ENCODE peak calls at places on chromosomes 12 and 14, in four cellular contexts. W, G, J and R are unnamed samples.

GRCh38 chr12:5272061-5272820 is 159.7 kb upstream of the NTF3 start:
- DNase-seq in W (peak; percentile 49), G (no peak), J (no peak), R (no peak)

GRCh38 chr14:89723930-89724915 is 230.3 kb downstream of the EFCAB11 start:
- DNase-seq in J (no peak), W (no peak), G (no peak), R (no peak)

GRCh38 chr12:7899755-7900154 is 27.0 kb upstream of the SLC2A14 start:
- DNase-seq in W (peak; percentile 70), G (no peak), J (no peak), R (no peak)

GRCh38 chr12:52924764-52925716 is 20.2 kb upstream of the KRT8 start:
- DNase-seq in G (no peak), J (peak; percentile 73), W (peak; percentile 99), R (no peak)

GRCh38 chr14:76917158-76917596 is 91.0 kb downstream of the LRRC74A start:
- DNase-seq in J (peak; percentile 95), G (no peak), W (peak; percentile 80), R (no peak)

GRCh38 chr12:107435072-107435471 is 250.5 kb upstream of the PWP1 start:
- DNase-seq in W (no peak), J (no peak), G (no peak), R (no peak)

GRCh38 chr12:118126119-118126757 is 9.7 kb upstream of the PEBP1 start:
- DNase-seq in J (no peak), G (no peak), W (no peak), R (no peak)

GRCh38 chr12:75196865-75197264 is 12.8 kb downstream of the KCNC2 start:
- DNase-seq in G (no peak), W (peak; percentile 3), J (no peak), R (no peak)

GRCh38 chr12:68267892-68268396 is 14.5 kb upstream of the IL22 start:
- DNase-seq in G (no peak), W (peak; percentile 84), J (peak; percentile 9), R (no peak)

GRCh38 chr12:103868215-103868614 is 27.2 kb upstream of the NT5DC3 start:
- DNase-seq in W (peak; percentile 85), J (no peak), G (no peak), R (no peak)

GRCh38 chr12:65881965-65882413 is 57.7 kb downstream of the HMGA2 start:
- DNase-seq in G (no peak), W (peak; percentile 65), J (peak; percentile 75), R (no peak)

GRCh38 chr12:11661491-11662085 is 12.1 kb downstream of the ETV6 start:
- DNase-seq in J (peak; percentile 68), W (peak; percentile 76), G (no peak), R (no peak)

GRCh38 chr14:35949933-35950332 is 123.8 kb downstream of the BRMS1L start:
- DNase-seq in G (no peak), J (no peak), W (peak; percentile 14), R (no peak)

GRCh38 chr12:46214668-46215429 is 54.0 kb downstream of the SLC38A1 start:
- DNase-seq in G (peak; percentile 72), J (no peak), W (peak; percentile 25), R (peak; percentile 82)

GRCh38 chr14:92437729-92438280 is 75.8 kb upstream of the RIN3 start:
- DNase-seq in J (no peak), W (no peak), G (no peak), R (no peak)

GRCh38 chr12:26121841-26122680 is 2.8 kb downstream of the BHLHE41 start:
- DNase-seq in G (no peak), J (peak; percentile 86), W (peak; percentile 44), R (peak; percentile 61)

GRCh38 chr12:120170631-120171030 is 23.9 kb downstream of the GCN1 start:
- DNase-seq in G (no peak), W (no peak), J (no peak), R (no peak)

GRCh38 chr12:64171715-64172114 is 50.4 kb downstream of the KICS2 start:
- DNase-seq in W (peak; percentile 87), J (no peak), G (no peak), R (no peak)

GRCh38 chr12:80702889-80703605 is 4.4 kb upstream of the MYF6 start:
- DNase-seq in J (no peak), G (no peak), W (peak; percentile 88), R (no peak)

GRCh38 chr14:69363055-69363454 is 35.0 kb downstream of the ERH start:
- DNase-seq in W (peak; percentile 6), J (peak; percentile 87), G (no peak), R (peak; percentile 0)

GRCh38 chr14:85188836-85189235 is 341.1 kb upstream of the FLRT2 start:
- DNase-seq in J (no peak), W (no peak), G (no peak), R (no peak)

GRCh38 chr12:68253504-68253903 is at the start of gene IL22:
- DNase-seq in J (no peak), W (no peak), G (no peak), R (no peak)

GRCh38 chr14:38187475-38187874 is 20.2 kb upstream of the SSTR1 start:
- DNase-seq in G (no peak), W (no peak), J (no peak), R (no peak)

GRCh38 chr14:64951291-64951690 is 8.7 kb upstream of the GPX2 start:
- DNase-seq in J (no peak), W (no peak), G (no peak), R (no peak)

GRCh38 chr14:35419429-35419841 is 14.9 kb upstream of the NFKBIA start:
- DNase-seq in G (no peak), W (peak; percentile 56), J (no peak), R (no peak)

GRCh38 chr12:42957136-42957535 is 367.6 kb upstream of the PRICKLE1 start:
- DNase-seq in J (no peak), W (peak; percentile 25), G (no peak), R (no peak)

GRCh38 chr12:98909749-98910148 is 264.7 kb downstream of the APAF1 start:
- DNase-seq in G (no peak), J (peak; percentile 94), W (no peak), R (no peak)

GRCh38 chr12:7374423-7375144 is 69.4 kb downstream of the CD163L1 start:
- DNase-seq in G (no peak), W (no peak), J (peak; percentile 92), R (no peak)

GRCh38 chr12:113235976-113236375 is 14.7 kb downstream of the TPCN1 start:
- DNase-seq in G (no peak), W (no peak), J (no peak), R (no peak)

GRCh38 chr12:52203126-52203921 is 11.5 kb upstream of the KRT80 start:
- DNase-seq in G (no peak), W (peak; percentile 88), J (peak; percentile 54), R (peak; percentile 28)

DNA sequence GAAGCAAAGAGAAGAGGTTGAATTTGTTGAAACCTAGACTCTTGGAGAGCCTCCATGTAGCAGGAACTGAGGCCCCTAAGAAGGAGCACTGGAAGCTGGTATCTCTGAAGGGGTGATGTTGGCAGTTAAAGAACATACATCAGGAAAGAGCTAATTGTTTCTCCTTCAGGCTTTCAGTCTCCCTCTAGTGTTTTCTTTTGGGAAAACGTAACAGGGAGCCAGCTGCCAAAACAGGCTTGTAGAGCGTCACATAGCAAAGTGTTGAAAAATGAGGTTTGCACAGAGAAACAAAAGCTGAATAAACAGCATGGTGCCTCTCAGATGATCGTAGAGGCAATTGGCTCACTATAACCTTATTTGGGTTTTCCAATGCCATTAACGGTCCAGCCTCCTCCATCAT is 46.9 kb upstream of the CAND1 start:
- DNase-seq in J (peak; percentile 75), G (no peak), W (peak; percentile 24), R (no peak)
- TF ChIP-seq CTCF in J (peak; percentile 78), G (no peak), W (peak; percentile 22), R (no peak)

DNA sequence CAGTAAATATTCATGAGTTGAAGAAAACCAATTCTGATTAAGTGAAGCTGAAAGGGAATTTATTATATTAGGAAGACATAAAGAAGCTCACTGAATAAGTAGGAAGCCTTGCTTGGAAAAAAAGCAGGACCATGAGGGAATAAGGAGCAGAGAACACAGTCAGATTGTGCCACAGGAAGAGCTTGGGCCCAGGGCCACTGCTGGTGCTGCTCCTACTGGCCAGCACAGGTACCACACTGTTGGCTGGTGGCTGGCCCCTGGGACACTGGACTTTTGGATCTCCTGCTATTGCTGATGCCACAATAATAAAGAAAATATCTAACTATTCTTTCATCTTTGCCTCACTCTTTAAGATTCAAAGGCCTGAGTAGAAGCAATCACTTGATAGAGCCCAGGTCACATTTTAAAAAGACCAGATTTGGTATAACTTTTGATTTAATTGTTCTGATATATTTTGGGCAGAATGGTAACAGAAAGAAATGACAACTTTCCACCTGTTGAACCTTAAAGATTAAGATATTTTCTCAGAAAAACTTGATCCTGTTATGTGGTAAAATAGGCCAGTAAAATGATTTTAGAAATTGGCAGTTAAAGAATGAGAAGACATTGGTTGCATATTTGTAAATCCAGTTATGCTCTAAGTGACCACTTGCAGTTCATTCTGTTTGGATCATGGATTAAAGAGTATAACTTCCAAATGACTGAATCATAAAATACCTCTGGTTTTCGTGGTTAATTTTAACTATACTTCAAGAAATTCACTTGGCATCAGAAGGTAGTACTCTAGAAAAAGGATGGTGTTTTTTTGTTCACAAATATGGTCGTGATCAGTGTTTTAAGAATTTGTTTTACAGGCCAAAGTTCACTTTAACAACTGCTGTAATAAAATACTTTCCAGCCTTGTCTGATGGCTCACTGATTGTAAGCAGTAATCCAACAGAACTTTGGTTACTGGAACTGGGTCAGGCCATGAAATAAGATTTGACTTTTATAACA is 68.3 kb downstream of the DERA start:
- DNase-seq in J (peak; percentile 87), W (peak; percentile 97), G (no peak), R (no peak)
- H3K27ac ChIP-seq in J (no peak overlapping the region), W (peak overlapping the region; percentile 27), G (no peak overlapping the region), R (no peak overlapping the region)

DNA sequence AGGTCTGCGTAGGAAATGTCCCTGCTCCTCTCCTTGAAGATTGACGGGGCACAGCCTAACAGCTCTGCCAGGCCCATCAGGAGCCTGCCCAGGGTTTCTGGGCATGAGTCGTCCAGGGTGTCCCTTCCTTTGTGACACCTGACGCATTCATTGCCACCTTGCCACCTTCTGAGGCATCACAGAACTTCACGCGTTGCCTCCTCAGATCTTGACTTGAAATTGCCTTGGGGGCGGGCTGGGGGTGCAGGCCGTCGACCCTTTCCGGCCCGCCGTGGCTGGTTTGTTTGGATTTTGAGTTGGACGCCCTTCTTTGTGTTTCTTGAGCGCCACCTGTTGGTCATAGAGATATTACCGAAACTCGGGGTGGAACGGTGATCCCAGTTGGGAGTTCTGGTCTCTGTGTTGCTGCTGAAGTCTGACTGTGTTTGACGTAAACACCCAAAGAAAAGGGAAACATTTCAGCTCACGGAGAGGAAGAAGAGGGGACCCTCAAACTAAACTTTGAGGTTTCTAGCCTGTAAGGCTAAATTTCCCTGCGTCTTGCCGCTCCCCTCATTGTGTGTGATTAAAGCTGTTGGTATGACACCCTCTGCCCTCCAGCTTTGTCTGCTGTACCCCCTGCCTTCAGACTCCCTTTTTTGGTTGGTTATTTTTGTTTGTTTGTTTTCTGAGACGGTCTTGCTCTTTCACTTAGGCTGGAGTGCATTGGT is 44.6 kb downstream of the MLXIP start:
- DNase-seq in J (peak; percentile 96), W (peak; percentile 41), G (peak; percentile 69), R (peak; percentile 80)
- TF ChIP-seq CTCF in J (peak; percentile 88), W (peak; percentile 71), G (peak; percentile 95), R (peak; percentile 87)

GRCh38 chr14:29446971-29447370 is 480.7 kb downstream of the PRKD1 start:
- DNase-seq in W (no peak), G (no peak), J (no peak), R (no peak)

GRCh38 chr14:29444216-29444615 is 483.4 kb downstream of the PRKD1 start:
- DNase-seq in J (no peak), G (no peak), W (peak; percentile 19), R (no peak)

GRCh38 chr14:29442720-29443119 is 484.9 kb downstream of the PRKD1 start:
- DNase-seq in J (no peak), W (peak; percentile 74), G (no peak), R (no peak)

GRCh38 chr14:29444805-29445204 is 482.8 kb downstream of the PRKD1 start:
- DNase-seq in G (no peak), W (peak; percentile 17), J (no peak), R (no peak)
- H3K27ac ChIP-seq in G (no peak overlapping the region), W (no peak overlapping the region), J (no peak overlapping the region), R (no peak overlapping the region)